ENCODE peak calls at places on chromosomes 4 and X, in ten cellular contexts. Q, V, O, R, G, W, K, J, Z and A are unnamed samples.

GRCh38 chr4:19259920-19260319 is 991.8 kb upstream of the SLIT2 start:
- DNase-seq in Q (no peak), V (no peak), O (no peak), R (no peak), G (no peak), W (no peak), K (no peak), J (no peak), Z (no peak), A (no peak)

GRCh38 chr4:20203508-20203907 is 48.2 kb upstream of the SLIT2 start:
- DNase-seq in Q (peak; percentile 85), V (no peak), O (no peak), R (no peak), G (no peak), W (no peak), K (peak; percentile 80), J (peak; percentile 88), Z (no peak), A (peak; percentile 98)

GRCh38 chrX:17405225-17405969 is 30.4 kb downstream of the NHS start:
- DNase-seq in Q (peak; percentile 44), V (no peak), O (no peak), R (no peak), G (no peak), W (no peak), K (no peak), J (no peak), Z (no peak), A (peak; percentile 50)

GRCh38 chr4:61011051-61011450 is 189.1 kb upstream of the ADGRL3 start:
- DNase-seq in Q (no peak), V (no peak), O (no peak), R (no peak), G (no peak), W (no peak), K (no peak), J (no peak), Z (no peak), A (no peak)

GRCh38 chr4:145130788-145131398 is 32.8 kb downstream of the ABCE1 start:
- DNase-seq in Q (peak; percentile 92), V (no peak), O (no peak), R (no peak), G (no peak), W (no peak), K (peak; percentile 66), J (peak; percentile 94), Z (no peak), A (peak; percentile 99)

GRCh38 chrX:54509401-54509800 is 13.4 kb upstream of the FGD1 start:
- DNase-seq in Q (peak; percentile 51), V (no peak), O (no peak), R (no peak), G (no peak), W (no peak), K (no peak), J (no peak), Z (no peak), A (peak; percentile 67)

GRCh38 chr4:152719291-152719690 is 39.5 kb upstream of the TMEM154 start:
- DNase-seq in Q (no peak), V (no peak), O (no peak), R (no peak), G (no peak), W (no peak), K (no peak), J (no peak), Z (no peak), A (no peak)

GRCh38 chr4:10706236-10706635 is 21.7 kb upstream of the CLNK start:
- DNase-seq in Q (peak; percentile 56), V (no peak), O (no peak), R (no peak), G (no peak), W (no peak), K (no peak), J (no peak), Z (no peak), A (no peak)

GRCh38 chr4:81566076-81566663 is 94.5 kb upstream of the RASGEF1B start:
- DNase-seq in Q (no peak), V (no peak), O (no peak), R (no peak), G (no peak), W (no peak), K (no peak), J (no peak), Z (no peak), A (no peak)

GRCh38 chr4:181693517-181693916 is 549.7 kb upstream of the TENM3 start:
- DNase-seq in Q (no peak), V (no peak), O (no peak), R (no peak), G (no peak), W (no peak), K (no peak), J (no peak), Z (no peak), A (no peak)

GRCh38 chrX:154094833-154095232 is 2.7 kb downstream of the MECP2 start:
- DNase-seq in Q (no peak), V (no peak), O (no peak), R (no peak), G (no peak), W (no peak), K (no peak), J (no peak), Z (no peak), A (no peak)

GRCh38 chrX:96906741-96907140 is 23.0 kb downstream of the RPA4 start:
- DNase-seq in Q (peak; percentile 88), V (no peak), O (no peak), R (no peak), G (no peak), W (no peak), K (no peak), J (no peak), Z (no peak), A (no peak)

GRCh38 chr4:23770011-23770410 is 119.8 kb downstream of the PPARGC1A start:
- DNase-seq in Q (no peak), V (no peak), O (no peak), R (no peak), G (no peak), W (no peak), K (no peak), J (no peak), Z (no peak), A (peak; percentile 51)

DNA sequence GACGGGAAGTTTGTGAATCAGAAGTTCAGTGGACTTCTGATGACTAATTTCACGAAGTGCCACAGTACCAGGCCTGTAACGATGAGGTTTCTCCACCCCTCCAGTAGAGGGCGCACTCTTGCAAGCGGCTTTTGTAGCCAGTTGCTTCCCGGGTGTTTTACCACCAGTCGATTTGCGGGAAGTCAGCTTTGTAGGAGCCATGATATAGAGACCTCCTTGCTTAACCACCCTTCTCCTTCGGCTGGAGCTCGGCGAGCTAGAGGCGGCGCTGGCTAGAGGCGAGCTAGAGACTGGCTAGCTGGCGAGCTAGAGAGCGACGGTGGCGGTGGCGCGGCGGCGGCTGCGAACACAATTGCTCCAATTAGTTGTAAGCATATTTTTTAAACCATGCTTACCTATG is 72.0 kb downstream of the IL1RAPL1 start:
- DNase-seq in Q (no peak), V (no peak), O (no peak), R (no peak), G (no peak), W (peak; percentile 28), K (no peak), J (no peak), Z (no peak), A (no peak)
- TF ChIP-seq CTCF in Q (no peak), V (no peak), O (peak; percentile 50), R (no peak), G (no peak), W (peak; percentile 11), K (peak; percentile 4), J (no peak), Z (no peak), A (no peak)

GRCh38 chr4:3324093-3324815 is 31.4 kb downstream of the RGS12 start:
- DNase-seq in Q (no peak), V (no peak), O (no peak), R (peak; percentile 32), G (no peak), W (peak; percentile 8), K (no peak), J (no peak), Z (peak; percentile 70), A (no peak)
- TF ChIP-seq CTCF in Q (no peak), V (no peak), O (no peak), R (no peak), G (no peak), W (no peak), K (no peak), J (no peak), Z (no peak), A (no peak)

GRCh38 chr4:15851969-15852368 is 73.8 kb downstream of the CD38 start:
- DNase-seq in Q (no peak), V (no peak), O (no peak), R (no peak), G (peak; percentile 46), W (no peak), K (no peak), J (no peak), Z (no peak), A (no peak)

GRCh38 chr4:15847746-15848145 is 69.6 kb downstream of the CD38 start:
- DNase-seq in Q (no peak), V (no peak), O (no peak), R (no peak), G (no peak), W (no peak), K (no peak), J (no peak), Z (no peak), A (no peak)

GRCh38 chr4:15853345-15853744 is 75.2 kb downstream of the CD38 start:
- DNase-seq in Q (no peak), V (no peak), O (no peak), R (no peak), G (no peak), W (no peak), K (no peak), J (no peak), Z (no peak), A (no peak)

GRCh38 chr4:15852524-15852923 is 74.4 kb downstream of the CD38 start:
- DNase-seq in Q (no peak), V (no peak), O (no peak), R (no peak), G (no peak), W (no peak), K (no peak), J (no peak), Z (no peak), A (no peak)

DNA sequence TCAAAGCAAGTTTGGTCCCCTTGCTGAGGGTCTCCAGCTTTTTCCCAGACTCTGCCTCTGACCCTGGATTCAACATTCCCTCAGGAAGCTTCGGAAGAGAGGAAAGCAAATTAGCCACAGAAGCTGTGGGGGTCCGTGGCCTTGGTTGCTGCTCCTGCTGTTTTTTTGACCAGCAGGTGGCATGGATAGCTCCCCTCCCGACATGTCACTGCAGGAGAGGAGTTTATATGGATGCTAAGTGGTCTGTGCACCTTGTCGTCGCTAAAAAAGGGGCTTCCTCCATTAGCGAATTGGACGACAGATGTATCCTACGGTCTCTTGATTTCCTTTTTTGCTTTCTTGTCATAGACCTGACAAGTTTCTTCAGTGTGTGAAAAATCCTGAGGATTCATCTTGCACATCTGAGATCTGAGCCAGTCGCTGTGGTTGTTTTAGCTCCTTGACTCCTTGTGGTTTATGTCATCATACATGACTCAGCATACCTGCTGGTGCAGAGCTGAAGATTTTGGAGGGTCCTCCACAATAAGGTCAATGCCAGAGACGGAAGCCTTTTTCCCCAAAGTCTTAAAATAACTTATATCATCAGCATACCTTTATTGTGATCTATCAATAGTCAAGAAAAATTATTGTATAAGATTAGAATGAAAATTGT is 70.2 kb downstream of the CD38 start:
- DNase-seq in Q (no peak), V (no peak), O (no peak), R (no peak), G (no peak), W (no peak), K (no peak), J (no peak), Z (no peak), A (no peak)
- TF ChIP-seq CTCF in Q (no peak), V (no peak), O (no peak), R (no peak), G (no peak), W (no peak), K (no peak), J (no peak), Z (no peak), A (no peak)

GRCh38 chrX:94854251-94854650 is 1180.2 kb downstream of the FAM133A start:
- DNase-seq in Q (no peak), V (no peak), O (no peak), R (no peak), G (no peak), W (no peak), K (no peak), J (no peak), Z (no peak), A (no peak)
- TF ChIP-seq CTCF in Q (no peak), V (no peak), O (no peak), R (no peak), G (no peak), W (no peak), K (no peak), J (no peak), Z (no peak), A (no peak)